ENCODE peak calls at places on chromosome 22, in ten cellular contexts. R is spleen; J is effector memory CD4-positive, alpha-beta T cell; F is breast epithelium; U is NCI-H2171 treated with DMSO at 0.1 percent for 48 hours; L is caudate nucleus; D is stimulated activated CD8-positive, alpha-beta memory T cell treated with anti-CD3 and anti-CD28 coated beads, Interleukin-15, amount 100 ng/mL, for 4 hours; B is H4; P is activated naive CD4-positive, alpha-beta T cell treated with anti-CD3 and anti-CD28 coated beads, Interleukin-2, amount 50 U/mL, for 16 hours; W is cardiac muscle cell. A is an unnamed sample.

GRCh38 chr22:36753120-36753802 is 22.7 kb downstream of the IFT27 start:
- DNase-seq in R (no peak), J (no peak), F (no peak), U (no peak), L (no peak), D (no peak), B (no peak), P (no peak), W (peak; percentile 59), A (no peak)

GRCh38 chr22:42317691-42318547 is 47.5 kb upstream of the TCF20 start:
- DNase-seq in R (no peak), J (no peak), F (peak; percentile 71), U (peak; percentile 72), L (no peak), D (no peak), B (no peak), P (no peak), W (no peak), A (no peak)

GRCh38 chr22:30004689-30005088 is 75.6 kb upstream of the HORMAD2 start:
- DNase-seq in R (no peak), J (no peak), F (no peak), U (no peak), L (no peak), D (no peak), B (no peak), P (no peak), W (no peak), A (no peak)

GRCh38 chr22:47316020-47316419 is 553.6 kb downstream of the TBC1D22A start:
- DNase-seq in R (no peak), J (no peak), F (no peak), U (no peak), L (no peak), D (no peak), B (no peak), P (no peak), W (no peak), A (no peak)

GRCh38 chr22:37906364-37907008 is 389 bp downstream of the MICALL1 start:
- DNase-seq in R (peak; percentile 89), J (peak; percentile 6), F (no peak), U (no peak), L (no peak), D (no peak), B (no peak), P (peak; percentile 33), W (peak; percentile 19), A (no peak)

GRCh38 chr22:44880588-44881245 is 128.3 kb downstream of the ARHGAP8 start:
- DNase-seq in R (peak; percentile 60), J (no peak), F (no peak), U (no peak), L (no peak), D (no peak), B (no peak), P (no peak), W (no peak), A (peak; percentile 81)

GRCh38 chr22:29306175-29306829 is at the start of gene GAS2L1:
- DNase-seq in R (peak; percentile 89), J (no peak), F (peak; percentile 60), U (peak; percentile 73), L (no peak), D (no peak), B (peak; percentile 53), P (peak; percentile 43), W (peak; percentile 89), A (peak; percentile 97)

GRCh38 chr22:38270091-38270972 is 2.5 kb downstream of the TMEM184B start:
- DNase-seq in R (no peak), J (no peak), F (no peak), U (no peak), L (no peak), D (no peak), B (no peak), P (no peak), W (no peak), A (no peak)

GRCh38 chr22:47862394-47862793 is 1099.9 kb downstream of the TBC1D22A start:
- DNase-seq in R (no peak), J (no peak), F (no peak), U (no peak), L (no peak), D (no peak), B (no peak), P (no peak), W (no peak), A (no peak)

GRCh38 chr22:25149014-25149413 is 50.6 kb upstream of the CRYBB3 start:
- DNase-seq in R (no peak), J (no peak), F (no peak), U (no peak), L (no peak), D (no peak), B (no peak), P (no peak), W (no peak), A (no peak)

GRCh38 chr22:40368016-40368415 is 2.4 kb upstream of the SGSM3 start:
- DNase-seq in R (no peak), J (no peak), F (no peak), U (peak; percentile 39), L (no peak), D (no peak), B (no peak), P (no peak), W (no peak), A (no peak)

GRCh38 chr22:27097933-27098332 is 440.5 kb downstream of the MIAT start:
- DNase-seq in R (no peak), J (no peak), F (no peak), U (no peak), L (no peak), D (no peak), B (no peak), P (no peak), W (no peak), A (no peak)

GRCh38 chr22:31821572-31821971 is 67.8 kb downstream of the DEPDC5 start:
- DNase-seq in R (no peak), J (no peak), F (no peak), U (no peak), L (no peak), D (no peak), B (no peak), P (no peak), W (no peak), A (no peak)

GRCh38 chr22:42433754-42434153 is 1.6 kb upstream of the NFAM1 start:
- DNase-seq in R (no peak), J (no peak), F (peak; percentile 86), U (peak; percentile 97), L (no peak), D (no peak), B (no peak), P (no peak), W (no peak), A (no peak)

GRCh38 chr22:39645532-39645931 is 75.0 kb downstream of the CACNA1I start:
- DNase-seq in R (no peak), J (no peak), F (no peak), U (no peak), L (no peak), D (no peak), B (no peak), P (no peak), W (no peak), A (no peak)

GRCh38 chr22:42338502-42338901 is 68.0 kb upstream of the TCF20 start:
- DNase-seq in R (no peak), J (no peak), F (no peak), U (no peak), L (no peak), D (no peak), B (no peak), P (no peak), W (no peak), A (no peak)

GRCh38 chr22:35489225-35489624 is 51.4 kb upstream of the RASD2 start:
- DNase-seq in R (no peak), J (no peak), F (no peak), U (peak; percentile 83), L (no peak), D (no peak), B (no peak), P (no peak), W (no peak), A (no peak)

GRCh38 chr22:49239264-49240015 is 588.2 kb downstream of the BRD1 start:
- DNase-seq in R (peak; percentile 59), J (no peak), F (no peak), U (no peak), L (no peak), D (no peak), B (no peak), P (no peak), W (no peak), A (peak; percentile 81)

GRCh38 chr22:31229402-31230140 is 17.5 kb downstream of the LIMK2 start:
- DNase-seq in R (no peak), J (no peak), F (peak; percentile 72), U (no peak), L (no peak), D (no peak), B (peak; percentile 47), P (no peak), W (no peak), A (peak; percentile 43)

A was measured in lower leg skin.